ENCODE peak calls at places on chromosomes 3 and 15, in ten cellular contexts. W is choroid plexus epithelial cell, H is pancreas, M is fibroblast of pulmonary artery, Z is AG04450, D is activated B cell treated with CpG ODN at 0.5 μM for 24 hours, E is lower leg skin, K is fibroblast of villous mesenchyme, O is coronary artery, Y is lung. T is an unnamed sample.

GRCh38 chr3:47455806-47456452 is 19.8 kb downstream of the SCAP start:
- DNase-seq in D (no peak), Y (no peak), M (peak; percentile 45), E (no peak), Z (no peak), K (peak; percentile 95), O (no peak), W (peak; percentile 39), H (no peak), T (no peak)

GRCh38 chr3:171622126-171622525 is 161.9 kb upstream of the TNIK start:
- DNase-seq in O (no peak), K (no peak), W (no peak), M (no peak), E (no peak), H (no peak), Y (no peak), Z (no peak), D (no peak), T (no peak)

GRCh38 chr15:60326824-60327654 is 70.7 kb downstream of the ANXA2 start:
- DNase-seq in K (peak; percentile 59), E (no peak), O (no peak), D (no peak), Y (no peak), Z (peak; percentile 20), W (peak; percentile 78), H (no peak), M (peak; percentile 76), T (peak; percentile 36)

GRCh38 chr3:25426408-25426807 is 1.7 kb upstream of the RARB start:
- DNase-seq in Z (no peak), H (no peak), K (peak; percentile 22), D (no peak), W (no peak), M (no peak), Y (peak; percentile 74), O (no peak), E (no peak), T (no peak)

GRCh38 chr15:57323806-57324589 is 52.3 kb upstream of the CGNL1 start:
- DNase-seq in Y (peak; percentile 61), H (no peak), Z (no peak), E (no peak), M (no peak), W (peak; percentile 94), O (no peak), K (peak; percentile 87), D (no peak), T (no peak)

GRCh38 chr3:8579101-8579500 is 65.5 kb downstream of the SSUH2 start:
- DNase-seq in H (no peak), Y (no peak), E (no peak), Z (no peak), O (no peak), D (no peak), M (peak; percentile 49), W (no peak), K (no peak), T (no peak)

GRCh38 chr3:23834082-23834870 is 28.5 kb downstream of the UBE2E1 start:
- DNase-seq in D (no peak), H (no peak), M (peak; percentile 24), Y (no peak), Z (no peak), K (no peak), W (peak; percentile 45), O (no peak), E (no peak), T (no peak)

GRCh38 chr3:78822741-78823140 is 945.1 kb downstream of the ROBO1 start:
- DNase-seq in W (no peak), E (no peak), Z (no peak), K (no peak), H (no peak), Y (no peak), O (no peak), D (no peak), M (no peak), T (no peak)

DNA sequence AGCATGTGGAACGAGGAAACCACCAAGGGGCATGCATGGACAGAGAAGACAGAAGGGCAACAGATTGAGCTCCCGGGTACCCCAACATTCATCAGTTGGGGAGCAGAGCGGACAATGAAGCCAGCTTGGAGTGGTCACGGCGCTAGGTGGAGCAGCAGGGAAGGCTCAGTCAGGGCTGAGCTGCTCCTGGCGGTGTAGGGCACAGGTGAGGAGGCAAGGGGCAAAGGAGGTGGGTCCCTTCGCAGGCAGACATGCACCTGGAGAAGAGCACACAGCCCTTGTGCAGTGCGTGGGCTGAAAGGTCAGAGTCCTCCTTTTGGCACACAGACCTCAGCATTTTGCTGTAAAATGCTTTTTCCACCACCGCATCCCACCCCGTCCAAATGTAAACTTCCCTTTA is 90.0 kb upstream of the SLC6A6 start:
- DNase-seq in Z (no peak), K (no peak), E (no peak), W (no peak), M (no peak), Y (no peak), D (no peak), H (no peak), O (no peak), T (no peak)
- TF ChIP-seq CTCF in Z (no peak), K (no peak), E (no peak), W (no peak), M (no peak), Y (no peak), D (no peak), H (no peak), O (no peak), T (no peak)

DNA sequence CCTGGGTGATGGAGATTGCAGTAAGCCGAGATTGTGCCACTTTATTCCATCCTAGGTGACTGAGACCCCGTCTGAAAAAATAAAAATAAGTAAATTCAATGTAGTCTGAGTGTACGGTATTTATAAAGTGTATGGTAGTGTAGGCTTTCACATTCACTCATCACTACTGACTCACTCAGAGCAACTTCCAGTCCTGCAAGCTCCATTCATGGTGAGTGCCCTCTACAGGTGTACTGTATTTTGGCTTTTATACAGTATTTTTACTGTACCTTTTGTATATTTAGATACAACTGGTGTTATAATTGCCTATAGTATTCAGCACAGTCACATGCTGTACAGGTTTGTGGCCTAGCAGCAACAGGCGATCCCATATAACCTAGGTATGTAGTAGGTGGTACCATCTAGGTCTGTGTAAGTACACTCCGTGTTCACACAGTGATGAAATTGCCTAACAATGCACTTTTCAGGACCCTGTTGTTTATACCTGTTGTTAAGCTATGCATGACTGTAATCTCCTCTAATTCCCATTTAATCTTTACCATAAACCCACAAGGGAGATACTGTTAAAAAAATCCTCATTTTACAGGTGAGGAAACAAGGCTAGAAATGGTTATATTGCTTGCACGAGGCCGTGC is 19.3 kb downstream of the CACNA1D start:
- DNase-seq in D (no peak), E (no peak), K (no peak), O (no peak), M (peak; percentile 1), Y (no peak), Z (no peak), H (no peak), W (no peak), T (no peak)
- TF ChIP-seq CTCF in D (no peak), E (no peak), K (no peak), O (no peak), M (no peak), Y (no peak), Z (peak; percentile 17), H (no peak), W (peak; percentile 20), T (peak; percentile 13)

GRCh38 chr3:66376568-66376967 is 124.3 kb downstream of the LRIG1 start:
- DNase-seq in M (peak; percentile 90), Z (no peak), Y (no peak), O (no peak), E (no peak), H (peak; percentile 50), D (no peak), W (peak; percentile 96), K (peak; percentile 90), T (peak; percentile 66)

GRCh38 chr3:66380200-66380932 is 120.5 kb downstream of the LRIG1 start:
- DNase-seq in K (no peak), O (no peak), D (no peak), H (no peak), M (no peak), E (no peak), Y (no peak), Z (no peak), W (no peak), T (no peak)

GRCh38 chr3:66377800-66378199 is 123.0 kb downstream of the LRIG1 start:
- DNase-seq in Y (no peak), D (no peak), K (no peak), Z (no peak), E (no peak), W (no peak), H (no peak), O (no peak), M (no peak), T (no peak)

GRCh38 chr3:66379565-66379964 is 121.3 kb downstream of the LRIG1 start:
- DNase-seq in W (no peak), E (no peak), H (no peak), M (no peak), D (no peak), O (no peak), Z (no peak), K (no peak), Y (no peak), T (no peak)

GRCh38 chr3:66378256-66378655 is 122.6 kb downstream of the LRIG1 start:
- DNase-seq in Y (no peak), D (no peak), K (no peak), M (peak; percentile 14), E (no peak), H (no peak), W (peak; percentile 41), Z (no peak), O (no peak), T (no peak)
- TF ChIP-seq CTCF in Y (no peak), D (no peak), K (peak; percentile 56), M (peak; percentile 46), E (no peak), H (peak; percentile 23), W (peak; percentile 70), Z (peak; percentile 55), O (peak; percentile 13), T (peak; percentile 57)

GRCh38 chr15:69724331-69724730 is 271.7 kb downstream of the RPLP1 start:
- DNase-seq in M (no peak), Z (no peak), D (no peak), E (no peak), Y (no peak), O (no peak), H (no peak), K (no peak), W (no peak), T (no peak)

GRCh38 chr15:69722924-69723323 is 270.3 kb downstream of the RPLP1 start:
- DNase-seq in O (no peak), K (no peak), Y (no peak), E (no peak), M (no peak), W (no peak), Z (no peak), D (no peak), H (no peak), T (no peak)

GRCh38 chr15:69725210-69725609 is 272.6 kb downstream of the RPLP1 start:
- DNase-seq in Y (no peak), H (no peak), W (no peak), D (no peak), E (no peak), O (no peak), Z (no peak), K (no peak), M (no peak), T (no peak)

GRCh38 chr15:69725957-69726356 is 273.3 kb downstream of the RPLP1 start:
- DNase-seq in K (no peak), Z (no peak), Y (peak; percentile 49), W (no peak), H (no peak), D (no peak), M (no peak), O (no peak), E (no peak), T (no peak)

DNA sequence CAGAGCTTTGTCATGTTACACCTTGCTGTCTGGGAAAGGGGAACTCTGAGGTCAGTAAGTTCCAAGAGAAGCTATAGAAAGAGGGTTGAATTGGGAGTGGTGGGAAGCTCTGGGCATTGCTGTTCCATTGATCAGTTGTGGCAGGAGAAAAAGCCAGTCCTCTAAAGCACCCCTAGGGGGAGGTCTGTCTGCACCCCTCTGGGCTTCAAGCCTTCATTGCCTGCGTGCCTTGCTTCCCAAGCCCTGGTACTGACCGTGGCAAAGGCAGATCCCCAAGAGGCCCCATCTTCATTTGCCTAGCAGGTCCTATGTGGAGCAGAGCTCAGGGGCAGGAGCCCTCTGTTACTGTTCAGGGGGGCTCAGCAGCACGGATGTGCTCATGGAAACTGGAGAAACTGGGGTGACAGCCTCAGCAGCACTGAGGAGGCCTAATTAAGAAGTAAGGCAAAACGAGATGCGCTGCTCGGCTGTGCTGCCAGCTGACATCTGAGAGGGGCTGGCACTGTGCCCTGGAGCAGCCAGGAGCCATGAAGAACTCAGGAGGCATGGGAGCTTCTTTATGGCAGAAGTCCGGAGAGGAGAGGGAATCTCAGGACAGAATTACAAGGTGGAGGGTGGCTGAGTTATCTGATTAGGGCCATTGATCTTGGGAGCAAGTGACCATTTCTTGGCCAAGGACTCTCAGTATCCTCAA is 270.9 kb downstream of the RPLP1 start:
- DNase-seq in M (no peak), W (no peak), Z (no peak), E (no peak), Y (no peak), D (no peak), H (no peak), O (no peak), K (no peak), T (no peak)
- TF ChIP-seq CTCF in M (peak; percentile 15), W (peak; percentile 46), Z (peak; percentile 32), E (no peak), Y (no peak), D (no peak), H (no peak), O (no peak), K (peak; percentile 31), T (peak; percentile 35)